ENCODE peak calls at places on chromosomes 13 and 19, in ten cellular contexts. A is GM19239; S is stimulated activated CD8-positive, alpha-beta memory T cell treated with anti-CD3 and anti-CD28 coated beads, Interleukin-12 subunit alpha, Interleukin-12 subunit beta, amount 100 ng/mL, for 4 hours; F is activated CD4-positive, alpha-beta T cell treated with anti-CD3 and anti-CD28 coated beads, Interleukin-2, amount 50 U/mL, for 24 hours; Q is COR-L47; J is dorsolateral prefrontal cortex; U is fibroblast of the conjunctiva; Y is hypothalamus; Z is nephron progenitor cell; C is H54. K is an unnamed sample.

GRCh38 chr13:93227280-93227905 is 786 bp downstream of the GPC6 start:
- DNase-seq in C (peak), Q (peak), J (no peak), S (no peak), Z (peak), F (no peak), A (no peak), Y (peak), U (no peak), K (peak)

GRCh38 chr13:31167490-31167889 is 5.8 kb upstream of the HSPH1 start:
- DNase-seq in C (no peak), S (no peak), Q (no peak), J (no peak), A (no peak), Z (no peak), U (no peak), F (no peak), Y (no peak), K (no peak)

GRCh38 chr19:48812094-48812929 is 1.5 kb upstream of the BCAT2 start:
- DNase-seq in F (no peak), C (peak), Z (peak), U (peak), S (no peak), Q (peak), A (peak), Y (peak), J (peak), K (peak)

GRCh38 chr19:42198676-42199439 is 18.6 kb downstream of the DEDD2 start:
- DNase-seq in F (no peak), C (no peak), S (peak), U (no peak), Y (no peak), Z (no peak), A (peak), Q (no peak), J (no peak), K (no peak)

GRCh38 chr13:94305934-94306333 is 173.5 kb downstream of the DCT start:
- DNase-seq in F (no peak), A (no peak), C (no peak), Z (no peak), Q (no peak), S (no peak), U (no peak), J (no peak), Y (no peak), K (no peak)

GRCh38 chr13:109816979-109817275 is 30.5 kb upstream of the IRS2 start:
- DNase-seq in J (no peak), F (no peak), Y (no peak), C (no peak), U (peak), Q (no peak), A (no peak), Z (no peak), S (no peak), K (no peak)

GRCh38 chr19:46299695-46300094 is 2.9 kb downstream of the HIF3A start:
- DNase-seq in U (no peak), A (no peak), S (no peak), Y (no peak), C (no peak), Q (no peak), F (no peak), Z (no peak), J (no peak), K (no peak)

GRCh38 chr13:41054212-41054877 is 7.0 kb upstream of the WBP4 start:
- DNase-seq in U (peak), F (no peak), J (no peak), A (no peak), Q (peak), S (no peak), Z (peak), C (no peak), Y (no peak), K (peak)

GRCh38 chr19:703651-704446 is 4.9 kb upstream of the PALM start:
- DNase-seq in S (peak), Q (no peak), U (no peak), C (peak), Y (no peak), A (peak), F (peak), Z (peak), J (no peak), K (no peak)

GRCh38 chr13:20667857-20668256 is 35.6 kb upstream of the IL17D start:
- DNase-seq in U (no peak), J (no peak), Q (no peak), S (no peak), Y (no peak), A (no peak), Z (no peak), F (no peak), C (no peak), K (no peak)